ENCODE peak calls at places on chromosome 20, in nine cellular contexts. V, E, A, Z, O, C, U, P and L are unnamed samples.

GRCh38 chr20:18055261-18055660 is 2.5 kb downstream of the OVOL2 start:
- DNase-seq in V (no peak), E (no peak), A (no peak), Z (no peak), O (no peak), C (no peak), U (no peak), P (no peak), L (no peak)

GRCh38 chr20:9442858-9443257 is 71.5 kb upstream of the LAMP5 start:
- DNase-seq in V (no peak), E (no peak), A (no peak), Z (no peak), O (peak), C (no peak), U (no peak), P (no peak), L (peak)

GRCh38 chr20:32628960-32629530 is 43.9 kb upstream of the NOL4L start:
- DNase-seq in V (no peak), E (no peak), A (no peak), Z (no peak), O (no peak), C (no peak), U (peak), P (no peak), L (no peak)

GRCh38 chr20:64035066-64035932 is 683 bp upstream of the C20orf204 start:
- DNase-seq in V (no peak), E (no peak), A (no peak), Z (no peak), O (peak), C (no peak), U (no peak), P (no peak), L (no peak)

GRCh38 chr20:22797103-22797502 is 212.7 kb upstream of the FOXA2 start:
- DNase-seq in V (no peak), E (no peak), A (no peak), Z (no peak), O (no peak), C (no peak), U (no peak), P (no peak), L (no peak)

GRCh38 chr20:63023071-63023835 is 16.5 kb upstream of the BHLHE23 start:
- DNase-seq in V (no peak), E (no peak), A (no peak), Z (no peak), O (no peak), C (no peak), U (no peak), P (no peak), L (no peak)

GRCh38 chr20:50930139-50931047 is 844 bp downstream of the ADNP start:
- DNase-seq in V (no peak), E (peak), A (peak), Z (no peak), O (no peak), C (peak), U (no peak), P (no peak), L (no peak)

GRCh38 chr20:36435799-36436541 is 105.3 kb upstream of the MYL9 start:
- DNase-seq in V (no peak), E (peak), A (peak), Z (peak), O (peak), C (peak), U (peak), P (no peak), L (peak)

GRCh38 chr20:48709744-48710143 is 118.1 kb downstream of the PREX1 start:
- DNase-seq in V (no peak), E (no peak), A (no peak), Z (no peak), O (no peak), C (no peak), U (no peak), P (no peak), L (no peak)

GRCh38 chr20:6768228-6769185 is 1.0 kb downstream of the BMP2 start:
- DNase-seq in V (no peak), E (no peak), A (peak), Z (no peak), O (peak), C (peak), U (peak), P (no peak), L (peak)

GRCh38 chr20:24149881-24150307 is 161.3 kb upstream of the GGTLC1 start:
- DNase-seq in V (no peak), E (no peak), A (no peak), Z (no peak), O (no peak), C (peak), U (peak), P (no peak), L (no peak)

GRCh38 chr20:58891686-58892125 is 39.2 kb downstream of the GNAS start:
- DNase-seq in V (no peak), E (peak), A (no peak), Z (no peak), O (peak), C (no peak), U (peak), P (no peak), L (no peak)

GRCh38 chr20:44574372-44574771 is 8.0 kb upstream of the PKIG start:
- DNase-seq in V (no peak), E (no peak), A (no peak), Z (no peak), O (no peak), C (no peak), U (no peak), P (no peak), L (no peak)